ENCODE peak calls at places on chromosomes 1 and 21, in seven cellular contexts. One of them, this sample, is unnamed.

GRCh38 chr1:63968663-63969460 is 195.0 kb downstream of the ROR1 start:
- DNase-seq in GM23338: no peak
- DNase-seq in upper lobe of left lung: no peak
- DNase-seq in esophagus muscularis mucosa: no peak
- DNase-seq in spleen: no peak
- DNase-seq in suprapubic skin: no peak
- DNase-seq in transverse colon: no peak
- DNase-seq in this sample: no peak

GRCh38 chr21:43909736-43910455 is 44.9 kb downstream of the AGPAT3 start:
- DNase-seq in GM23338: no peak
- DNase-seq in upper lobe of left lung: peak
- DNase-seq in esophagus muscularis mucosa: no peak
- DNase-seq in spleen: no peak
- DNase-seq in suprapubic skin: no peak
- DNase-seq in transverse colon: no peak
- DNase-seq in this sample: no peak

GRCh38 chr1:23343246-23344110 is 606 bp downstream of the HNRNPR start:
- DNase-seq in GM23338: peak
- DNase-seq in upper lobe of left lung: peak
- DNase-seq in esophagus muscularis mucosa: no peak
- DNase-seq in spleen: peak
- DNase-seq in suprapubic skin: peak
- DNase-seq in transverse colon: peak
- DNase-seq in this sample: no peak

GRCh38 chr1:22828151-22828817 is 117.6 kb downstream of the EPHB2 start:
- DNase-seq in GM23338: no peak
- DNase-seq in upper lobe of left lung: no peak
- DNase-seq in esophagus muscularis mucosa: no peak
- DNase-seq in spleen: peak
- DNase-seq in suprapubic skin: no peak
- DNase-seq in transverse colon: no peak
- DNase-seq in this sample: no peak

GRCh38 chr1:115289940-115290339 is 48.1 kb downstream of the NGF start:
- DNase-seq in GM23338: peak
- DNase-seq in upper lobe of left lung: no peak
- DNase-seq in esophagus muscularis mucosa: no peak
- DNase-seq in spleen: no peak
- DNase-seq in suprapubic skin: no peak
- DNase-seq in transverse colon: no peak
- DNase-seq in this sample: no peak

GRCh38 chr1:1573843-1574720 is 581 bp downstream of the SSU72 start:
- DNase-seq in GM23338: peak
- DNase-seq in upper lobe of left lung: no peak
- DNase-seq in esophagus muscularis mucosa: no peak
- DNase-seq in spleen: peak
- DNase-seq in suprapubic skin: no peak
- DNase-seq in transverse colon: peak
- DNase-seq in this sample: no peak

GRCh38 chr1:26190373-26190987 is at the start of gene CATSPER4:
- DNase-seq in GM23338: peak
- DNase-seq in upper lobe of left lung: no peak
- DNase-seq in esophagus muscularis mucosa: no peak
- DNase-seq in spleen: no peak
- DNase-seq in suprapubic skin: no peak
- DNase-seq in transverse colon: no peak
- DNase-seq in this sample: no peak

GRCh38 chr1:81374481-81374880 is 426.3 kb upstream of the ADGRL2 start:
- DNase-seq in GM23338: no peak
- DNase-seq in upper lobe of left lung: no peak
- DNase-seq in esophagus muscularis mucosa: no peak
- DNase-seq in spleen: no peak
- DNase-seq in suprapubic skin: no peak
- DNase-seq in transverse colon: no peak
- DNase-seq in this sample: no peak

GRCh38 chr1:35915693-35916092 is 15.2 kb upstream of the AGO3 start:
- DNase-seq in GM23338: no peak
- DNase-seq in upper lobe of left lung: no peak
- DNase-seq in esophagus muscularis mucosa: no peak
- DNase-seq in spleen: no peak
- DNase-seq in suprapubic skin: no peak
- DNase-seq in transverse colon: no peak
- DNase-seq in this sample: no peak

GRCh38 chr1:31084782-31085569 is 19.5 kb upstream of the PUM1 start:
- DNase-seq in GM23338: no peak
- DNase-seq in upper lobe of left lung: no peak
- DNase-seq in esophagus muscularis mucosa: no peak
- DNase-seq in spleen: no peak
- DNase-seq in suprapubic skin: no peak
- DNase-seq in transverse colon: no peak
- DNase-seq in this sample: no peak

GRCh38 chr1:17662786-17663185 is 92.3 kb upstream of the ACTL8 start:
- DNase-seq in GM23338: no peak
- DNase-seq in upper lobe of left lung: no peak
- DNase-seq in esophagus muscularis mucosa: no peak
- DNase-seq in spleen: no peak
- DNase-seq in suprapubic skin: no peak
- DNase-seq in transverse colon: no peak
- DNase-seq in this sample: no peak

GRCh38 chr1:17012775-17013501 is 1.2 kb upstream of the ATP13A2 start:
- DNase-seq in GM23338: peak
- DNase-seq in upper lobe of left lung: no peak
- DNase-seq in esophagus muscularis mucosa: no peak
- DNase-seq in spleen: no peak
- DNase-seq in suprapubic skin: peak
- DNase-seq in transverse colon: no peak
- DNase-seq in this sample: no peak

GRCh38 chr1:165409957-165410356 is 35.0 kb downstream of the RXRG start:
- DNase-seq in GM23338: no peak
- DNase-seq in upper lobe of left lung: no peak
- DNase-seq in esophagus muscularis mucosa: no peak
- DNase-seq in spleen: no peak
- DNase-seq in suprapubic skin: no peak
- DNase-seq in transverse colon: no peak
- DNase-seq in this sample: no peak

DNA sequence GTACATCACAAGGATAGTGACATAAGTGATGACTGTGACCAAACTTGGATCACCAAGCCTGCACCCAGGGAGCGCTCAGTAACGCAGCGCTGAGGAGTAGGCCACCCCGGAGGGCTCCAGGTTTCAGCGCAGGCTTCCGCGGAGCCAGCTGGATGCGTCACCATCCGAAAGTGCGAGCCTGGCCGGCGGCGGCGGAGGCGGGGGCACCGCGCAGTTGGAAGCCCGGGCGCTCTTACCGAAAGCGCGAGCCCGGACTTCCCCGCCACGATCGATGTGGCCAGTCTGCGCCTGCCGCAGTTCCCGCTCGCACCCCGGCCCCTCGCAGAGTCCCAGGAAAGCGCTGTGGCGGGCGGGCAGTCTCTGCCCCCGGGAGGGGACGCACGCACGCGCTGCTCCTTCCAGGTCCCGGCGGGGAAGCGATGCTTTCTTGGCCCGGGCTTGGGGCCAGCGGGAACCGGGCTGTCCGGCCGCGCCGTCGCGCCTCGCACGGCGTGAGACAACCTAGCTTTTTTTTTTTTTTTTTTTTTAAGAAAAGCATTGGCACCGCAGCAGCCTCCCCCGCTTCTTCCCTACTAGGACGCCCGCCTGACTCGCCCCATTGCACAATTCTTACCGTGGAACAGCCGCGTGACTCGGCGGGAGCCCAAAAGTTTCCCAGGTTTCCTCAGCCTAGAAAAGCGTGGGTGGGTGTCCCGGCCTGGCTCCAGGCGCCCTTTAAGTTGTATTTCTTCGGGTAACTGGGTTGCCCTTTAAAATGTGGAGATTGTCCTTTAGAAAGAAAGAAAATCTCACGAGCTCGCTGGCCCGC is 36.4 kb upstream of the JAK1 start:
- DNase-seq in GM23338: peak
- DNase-seq in upper lobe of left lung: peak
- DNase-seq in esophagus muscularis mucosa: peak
- DNase-seq in spleen: peak
- DNase-seq in suprapubic skin: peak
- DNase-seq in transverse colon: peak
- DNase-seq in this sample: no peak
- TF ChIP-seq CTCF in GM23338: no peak
- TF ChIP-seq CTCF in upper lobe of left lung: no peak
- TF ChIP-seq CTCF in esophagus muscularis mucosa: no peak
- TF ChIP-seq CTCF in spleen: no peak
- TF ChIP-seq CTCF in suprapubic skin: no peak
- TF ChIP-seq CTCF in transverse colon: no peak
- TF ChIP-seq CTCF in this sample: no peak

GRCh38 chr1:223531742-223532341 is 133.7 kb downstream of the CAPN8 start:
- DNase-seq in GM23338: peak
- DNase-seq in upper lobe of left lung: no peak
- DNase-seq in esophagus muscularis mucosa: no peak
- DNase-seq in spleen: no peak
- DNase-seq in suprapubic skin: no peak
- DNase-seq in transverse colon: peak
- DNase-seq in this sample: no peak
- TF ChIP-seq POLR2AphosphoS5 in GM23338: no peak
- TF ChIP-seq POLR2AphosphoS5 in upper lobe of left lung: no peak
- TF ChIP-seq POLR2AphosphoS5 in esophagus muscularis mucosa: no peak
- TF ChIP-seq POLR2AphosphoS5 in spleen: no peak
- TF ChIP-seq POLR2AphosphoS5 in suprapubic skin: no peak
- TF ChIP-seq POLR2AphosphoS5 in transverse colon: no peak
- TF ChIP-seq POLR2AphosphoS5 in this sample: no peak

GRCh38 chr1:232980336-232980978 is 30.0 kb downstream of the NTPCR start:
- DNase-seq in GM23338: peak
- DNase-seq in upper lobe of left lung: peak
- DNase-seq in esophagus muscularis mucosa: no peak
- DNase-seq in spleen: no peak
- DNase-seq in suprapubic skin: no peak
- DNase-seq in transverse colon: no peak
- DNase-seq in this sample: peak
- TF ChIP-seq CTCF in GM23338: no peak
- TF ChIP-seq CTCF in upper lobe of left lung: no peak
- TF ChIP-seq CTCF in esophagus muscularis mucosa: no peak
- TF ChIP-seq CTCF in spleen: no peak
- TF ChIP-seq CTCF in suprapubic skin: no peak
- TF ChIP-seq CTCF in transverse colon: no peak
- TF ChIP-seq CTCF in this sample: no peak

DNA sequence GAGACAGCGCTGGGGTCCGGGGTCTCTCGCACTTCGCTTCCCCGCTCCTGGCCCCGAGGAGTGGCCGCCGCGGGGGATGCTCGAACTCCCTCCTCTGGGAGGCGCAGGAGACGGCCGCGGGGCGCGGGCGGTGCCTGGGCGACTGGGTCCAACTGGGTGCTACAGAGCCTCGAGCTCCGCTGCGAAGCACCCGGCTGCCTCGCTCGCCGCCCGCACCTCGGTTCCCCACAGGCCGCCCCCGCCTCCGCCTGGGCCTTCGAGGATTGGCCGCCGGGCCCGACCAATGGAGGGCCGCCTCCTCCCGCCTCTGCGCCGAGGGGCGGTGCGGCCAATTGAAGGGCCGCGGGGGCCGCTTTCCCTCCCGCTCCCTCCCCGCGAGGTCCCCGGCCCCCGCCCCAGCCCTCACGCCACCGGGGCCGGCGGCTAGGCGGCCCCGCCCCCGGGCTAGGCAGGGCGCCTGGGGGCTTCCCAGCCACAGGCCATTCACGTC is at the start of gene CNN3:
- DNase-seq in GM23338: peak
- DNase-seq in upper lobe of left lung: peak
- DNase-seq in esophagus muscularis mucosa: peak
- DNase-seq in spleen: peak
- DNase-seq in suprapubic skin: peak
- DNase-seq in transverse colon: peak
- DNase-seq in this sample: no peak
- TF ChIP-seq POLR2AphosphoS5 in GM23338: peak
- TF ChIP-seq POLR2AphosphoS5 in upper lobe of left lung: peak
- TF ChIP-seq POLR2AphosphoS5 in esophagus muscularis mucosa: peak
- TF ChIP-seq POLR2AphosphoS5 in spleen: peak
- TF ChIP-seq POLR2AphosphoS5 in suprapubic skin: peak
- TF ChIP-seq POLR2AphosphoS5 in transverse colon: peak
- TF ChIP-seq POLR2AphosphoS5 in this sample: peak

DNA sequence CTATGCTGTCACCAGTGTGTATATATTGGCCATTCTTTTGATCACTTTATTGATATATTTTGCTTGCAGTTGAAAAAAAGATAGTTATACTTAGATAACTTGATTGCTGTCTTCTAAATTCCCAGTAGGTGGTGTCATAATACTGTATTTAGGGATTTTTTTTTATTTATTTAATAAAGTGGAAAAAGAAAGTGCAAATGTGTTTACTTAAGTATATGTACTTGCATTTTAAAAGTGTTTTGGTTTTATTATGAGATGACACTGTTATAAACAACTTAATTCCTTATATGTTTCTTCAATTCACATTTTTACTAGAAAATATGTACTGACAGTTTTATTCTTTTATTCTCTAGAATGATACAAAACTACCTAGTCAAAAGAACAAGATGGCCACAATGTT is 164.8 kb downstream of the USP25 start:
- DNase-seq in GM23338: no peak
- DNase-seq in upper lobe of left lung: no peak
- DNase-seq in esophagus muscularis mucosa: no peak
- DNase-seq in spleen: no peak
- DNase-seq in suprapubic skin: no peak
- DNase-seq in transverse colon: no peak
- DNase-seq in this sample: no peak
- TF ChIP-seq CTCF in GM23338: peak
- TF ChIP-seq CTCF in upper lobe of left lung: no peak
- TF ChIP-seq CTCF in esophagus muscularis mucosa: no peak
- TF ChIP-seq CTCF in spleen: no peak
- TF ChIP-seq CTCF in suprapubic skin: no peak
- TF ChIP-seq CTCF in transverse colon: no peak
- TF ChIP-seq CTCF in this sample: no peak

GRCh38 chr1:160548183-160548582 is 25.1 kb upstream of the SLAMF6 start:
- DNase-seq in GM23338: no peak
- DNase-seq in upper lobe of left lung: no peak
- DNase-seq in esophagus muscularis mucosa: no peak
- DNase-seq in spleen: no peak
- DNase-seq in suprapubic skin: no peak
- DNase-seq in transverse colon: no peak
- DNase-seq in this sample: no peak
- TF ChIP-seq POLR2AphosphoS5 in GM23338: no peak
- TF ChIP-seq POLR2AphosphoS5 in upper lobe of left lung: no peak
- TF ChIP-seq POLR2AphosphoS5 in esophagus muscularis mucosa: no peak
- TF ChIP-seq POLR2AphosphoS5 in spleen: no peak
- TF ChIP-seq POLR2AphosphoS5 in suprapubic skin: no peak
- TF ChIP-seq POLR2AphosphoS5 in transverse colon: no peak
- TF ChIP-seq POLR2AphosphoS5 in this sample: no peak

This sample was measured in vagina.